ENCODE peak calls at places on chromosome 6, in ten cellular contexts. I is IMR-90; A is GM23248; R is CD8-positive, alpha-beta T cell; M is tibial artery; X is lung; V is mucosa of descending colon; S is stomach; C is A549; B is NT2/D1. F is an unnamed sample. For H3K9me3, the result is how much of the 10 kb centered on the place peaks cover.

GRCh38 chr6:120405947-120406346 is 928.3 kb downstream of the TBC1D32 start:
- DNase-seq in X (no peak), I (no peak), S (no peak), B (peak), R (no peak), A (no peak), V (no peak), M (no peak), C (no peak), F (no peak)

GRCh38 chr6:119148825-119149525 is 70.5 kb upstream of the FAM184A start:
- DNase-seq in V (no peak), B (no peak), I (peak), M (no peak), X (no peak), S (no peak), R (no peak), A (peak), C (no peak), F (no peak)

GRCh38 chr6:43396408-43397149 is 27.1 kb upstream of the ZNF318 start:
- DNase-seq in A (no peak), I (no peak), V (no peak), M (no peak), R (no peak), B (no peak), S (peak), X (peak), C (no peak), F (no peak)

GRCh38 chr6:12749531-12750379 is 33.2 kb downstream of the PHACTR1 start:
- DNase-seq in S (no peak), B (no peak), X (no peak), A (peak), V (no peak), M (no peak), C (no peak), R (no peak), I (no peak), F (no peak)

GRCh38 chr6:75842732-75843131 is 93.7 kb downstream of the MYO6 start:
- DNase-seq in S (no peak), X (no peak), A (no peak), M (no peak), B (no peak), C (no peak), R (no peak), I (no peak), V (no peak), F (peak)

GRCh38 chr6:12635813-12636212 is 80.8 kb upstream of the PHACTR1 start:
- DNase-seq in A (peak), I (no peak), C (no peak), X (no peak), B (no peak), R (no peak), V (no peak), S (no peak), M (no peak), F (no peak)

GRCh38 chr6:97427648-97428047 is 144.6 kb upstream of the MMS22L start:
- DNase-seq in M (no peak), R (no peak), I (no peak), X (no peak), V (no peak), B (no peak), C (no peak), S (no peak), A (no peak), F (no peak)

GRCh38 chr6:37347177-37348145 is 6.3 kb upstream of the RNF8 start:
- DNase-seq in R (no peak), X (no peak), A (no peak), V (no peak), M (no peak), I (no peak), S (no peak), B (no peak), C (no peak), F (no peak)

GRCh38 chr6:56399250-56399671 is 151.9 kb upstream of the COL21A1 start:
- DNase-seq in X (no peak), R (no peak), B (no peak), A (no peak), C (peak), M (no peak), I (peak), V (no peak), S (no peak), F (no peak)

GRCh38 chr6:13089296-13089994 is 238.9 kb downstream of the TBC1D7 start:
- DNase-seq in C (no peak), B (no peak), I (no peak), M (no peak), R (no peak), S (no peak), V (no peak), X (no peak), A (peak), F (peak)

GRCh38 chr6:142671791-142672190 is 273.2 kb downstream of the HIVEP2 start:
- DNase-seq in V (no peak), A (no peak), S (no peak), M (no peak), R (no peak), I (no peak), B (no peak), X (no peak), C (no peak), F (no peak)

GRCh38 chr6:142395768-142396231 is 94.0 kb downstream of the ADGRG6 start:
- DNase-seq in V (no peak), B (no peak), R (no peak), M (no peak), A (no peak), X (no peak), I (peak), C (no peak), S (no peak), F (peak)

GRCh38 chr6:3280091-3280490 is 21.3 kb downstream of the PSMG4 start:
- DNase-seq in R (no peak), V (peak), X (no peak), C (no peak), M (peak), B (no peak), S (no peak), I (no peak), A (no peak), F (no peak)

GRCh38 chr6:159989882-159990480 is 21.1 kb downstream of the IGF2R start:
- DNase-seq in I (peak), B (no peak), X (no peak), R (no peak), A (peak), M (no peak), V (no peak), S (no peak), C (no peak), F (no peak)

GRCh38 chr6:127845242-127845641 is 55.6 kb downstream of the THEMIS start:
- DNase-seq in V (no peak), R (no peak), S (no peak), C (no peak), I (no peak), B (no peak), M (no peak), A (no peak), X (no peak), F (no peak)

GRCh38 chr6:89989742-89990141 is 95.5 kb downstream of the GJA10 start:
- DNase-seq in A (peak), V (no peak), I (peak), M (no peak), X (no peak), R (no peak), C (no peak), S (no peak), B (no peak), F (no peak)

GRCh38 chr6:108592371-108593337 is 31.9 kb downstream of the FOXO3 start:
- DNase-seq in B (no peak), A (peak), I (peak), C (no peak), R (peak), S (peak), X (no peak), M (peak), V (no peak), F (no peak)

GRCh38 chr6:151391471-151392428 is at the start of gene ZBTB2:
- DNase-seq in B (no peak), V (peak), R (peak), A (peak), S (peak), C (peak), X (peak), M (peak), I (peak), F (peak)

DNA sequence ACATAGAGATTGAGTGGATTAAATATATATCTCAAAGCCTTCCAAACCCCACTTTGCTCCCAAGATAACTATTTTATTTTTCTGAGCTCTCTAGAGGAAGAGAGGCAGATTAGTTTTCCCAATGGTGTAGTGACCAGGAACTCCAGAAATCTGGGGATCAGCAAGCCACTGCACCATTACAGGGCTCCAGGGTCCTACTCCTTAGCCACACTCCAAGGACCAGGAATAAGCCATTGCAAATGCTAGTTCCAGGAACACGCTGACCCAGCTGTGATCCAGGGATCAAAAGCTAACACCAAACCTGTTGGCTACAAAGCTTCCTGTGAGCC is 97.7 kb upstream of the IYD start:
- DNase-seq in S (no peak), X (no peak), C (no peak), B (no peak), I (no peak), A (no peak), R (no peak), M (no peak), V (no peak), F (no peak)
- H3K9me3 ChIP-seq in S (under half), X (under half), C (under half), B (under half), I (under half), A (under half), R (under half), M (under half), V (under half), F (under half)

GRCh38 chr6:281469-282103 is 10.7 kb upstream of the DUSP22 start:
- DNase-seq in S (no peak), X (peak), M (no peak), I (no peak), V (no peak), A (no peak), C (no peak), B (no peak), R (no peak), F (no peak)
- H3K9me3 ChIP-seq in S (under half), X (under half), M (under half), I (under half), V (under half), A (under half), C (under half), B (under half), R (under half), F (under half)

DNA sequence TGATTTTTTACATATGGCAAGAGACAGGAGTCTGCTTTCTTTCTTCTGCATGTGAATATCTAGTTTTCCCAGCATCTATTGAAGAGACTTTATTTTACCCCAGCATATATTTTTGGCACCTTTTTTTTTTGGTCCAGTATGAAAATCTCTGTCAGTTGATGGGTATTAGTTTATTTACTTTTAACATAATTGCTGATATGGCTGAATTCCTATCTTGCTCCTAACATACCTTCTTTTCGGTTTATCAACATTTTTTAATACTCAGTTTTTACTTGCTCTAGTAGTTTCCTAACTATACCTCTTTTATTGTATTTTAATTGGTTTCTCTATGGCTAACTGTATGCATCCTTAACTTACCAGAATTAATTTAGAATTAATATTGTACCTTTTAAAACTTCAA is 77.5 kb upstream of the PDE7B start:
- DNase-seq in I (no peak), M (no peak), B (no peak), S (no peak), A (no peak), X (no peak), C (no peak), V (no peak), R (no peak), F (no peak)
- H3K9me3 ChIP-seq in I (under half), M (under half), B (under half), S (under half), A (under half), X (under half), C (under half), V (under half), R (under half), F (under half)

DNA sequence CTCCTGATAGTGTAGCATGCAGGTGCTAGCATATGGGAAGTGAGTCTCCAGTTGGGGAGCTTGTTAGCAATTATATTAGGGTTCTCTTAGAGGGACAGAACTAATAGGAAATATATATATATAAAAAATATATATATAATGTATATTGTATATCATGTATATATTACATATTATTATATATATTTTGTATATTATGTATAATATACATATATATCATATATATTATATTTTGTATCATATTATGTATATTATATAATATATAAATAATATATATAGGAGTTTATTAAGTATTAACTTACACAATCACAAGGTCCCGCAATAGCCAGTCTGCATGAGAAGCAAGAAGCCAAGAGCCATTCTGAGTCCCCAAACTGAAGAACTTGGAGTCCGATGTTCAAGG is 84.2 kb downstream of the CDYL start:
- DNase-seq in S (no peak), B (no peak), I (no peak), M (no peak), A (no peak), R (no peak), X (no peak), C (no peak), V (no peak), F (no peak)
- H3K9me3 ChIP-seq in S (under half), B (under half), I (under half), M (under half), A (under half), R (under half), X (under half), C (under half), V (under half), F (under half)